ENCODE peak calls at places on chromosomes 4 and X, in six cellular contexts. I, Z, Y, U, J and L are unnamed samples.

GRCh38 chr4:111943796-111944203 is 201.5 kb upstream of the FAM241A start:
- DNase-seq in J (peak; percentile 23), U (peak; percentile 34), Z (peak; percentile 49), Y (peak; percentile 20), I (peak; percentile 13), L (peak; percentile 78)

GRCh38 chr4:140358281-140358680 is 15.2 kb upstream of the SCOC start:
- DNase-seq in J (no peak), Z (no peak), Y (no peak), U (no peak), I (no peak), L (no peak)

GRCh38 chr4:187687701-187688100 is 307.9 kb upstream of the ZFP42 start:
- DNase-seq in U (no peak), J (no peak), I (no peak), Z (no peak), Y (no peak), L (no peak)

GRCh38 chrX:120768681-120769080 is 107.0 kb downstream of the CT47B1 start:
- DNase-seq in Y (no peak), I (no peak), J (no peak), Z (peak; percentile 37), U (no peak), L (no peak)

GRCh38 chrX:40154853-40155616 is 57.3 kb upstream of the BCOR start:
- DNase-seq in Z (peak; percentile 39), I (peak; percentile 75), J (peak; percentile 70), U (peak; percentile 66), Y (peak; percentile 88), L (no peak)

GRCh38 chr4:130712038-130712437 is 1616.1 kb downstream of the C4orf33 start:
- DNase-seq in J (no peak), U (no peak), Y (no peak), Z (peak; percentile 17), I (no peak), L (no peak)

GRCh38 chrX:41085105-41085882 is at the start of gene USP9X:
- DNase-seq in I (peak; percentile 92), Y (peak; percentile 90), Z (peak; percentile 92), U (peak; percentile 86), J (peak; percentile 88), L (peak; percentile 79)

GRCh38 chrX:101287402-101287801 is 3.7 kb downstream of the TAF7L start:
- DNase-seq in U (peak; percentile 50), Z (peak; percentile 52), I (peak; percentile 45), Y (peak; percentile 44), J (peak; percentile 42), L (peak; percentile 45)

GRCh38 chr4:152480901-152481300 is 55.0 kb downstream of the FBXW7 start:
- DNase-seq in U (no peak), Z (no peak), I (no peak), Y (no peak), J (no peak), L (no peak)

GRCh38 chr4:26860922-26861433 is 337 bp downstream of the STIM2 start:
- DNase-seq in Y (peak; percentile 56), I (peak; percentile 48), J (no peak), Z (peak; percentile 60), U (peak; percentile 66), L (peak; percentile 13)

GRCh38 chr4:165784672-165785071 is 88.4 kb upstream of the TLL1 start:
- DNase-seq in Y (no peak), I (no peak), Z (no peak), J (no peak), U (no peak), L (no peak)

GRCh38 chrX:130340271-130340670 is 552 bp downstream of the SLC25A14 start:
- DNase-seq in I (no peak), Y (no peak), Z (no peak), J (no peak), U (no peak), L (no peak)

GRCh38 chrX:83845397-83845796 is 15.5 kb upstream of the CYLC1 start:
- DNase-seq in U (peak; percentile 47), Z (peak; percentile 57), I (peak; percentile 18), Y (peak; percentile 23), J (peak; percentile 33), L (peak; percentile 37)

GRCh38 chr4:112253382-112254000 is 21.9 kb downstream of the AP1AR start:
- DNase-seq in I (no peak), J (no peak), Y (no peak), Z (no peak), U (no peak), L (no peak)

GRCh38 chrX:53244610-53245009 is 19.6 kb upstream of the KDM5C start:
- DNase-seq in U (no peak), I (no peak), Y (no peak), Z (no peak), J (no peak), L (no peak)

GRCh38 chr4:167143018-167143417 is 91.3 kb downstream of the SPOCK3 start:
- DNase-seq in Z (no peak), U (no peak), J (no peak), I (no peak), Y (no peak), L (no peak)

GRCh38 chr4:56772134-56772533 is 49.4 kb downstream of the SPINK2 start:
- DNase-seq in J (no peak), U (no peak), I (no peak), Z (peak; percentile 30), Y (no peak), L (no peak)

GRCh38 chr4:172554588-172554987 is 614.0 kb upstream of the GALNT7 start:
- DNase-seq in J (no peak), I (no peak), Y (no peak), U (no peak), Z (no peak), L (no peak)

GRCh38 chr4:21113496-21114213 is 413.4 kb downstream of the PACRGL start:
- DNase-seq in Z (peak; percentile 33), J (no peak), U (no peak), Y (no peak), I (no peak), L (no peak)

GRCh38 chr4:156732634-156733033 is 239.0 kb downstream of the PDGFC start:
- DNase-seq in Z (no peak), I (no peak), U (no peak), J (peak; percentile 6), Y (no peak), L (no peak)

GRCh38 chr4:86706923-86707597 is 112.9 kb downstream of the PTPN13 start:
- DNase-seq in I (peak; percentile 11), J (no peak), Y (no peak), U (no peak), Z (no peak), L (no peak)

GRCh38 chr4:187103351-187103750 is 379.7 kb upstream of the FAT1 start:
- DNase-seq in U (peak; percentile 30), Y (no peak), J (no peak), I (no peak), Z (peak; percentile 20), L (no peak)

GRCh38 chr4:98341309-98341708 is 80.1 kb downstream of the RAP1GDS1 start:
- DNase-seq in U (no peak), Y (no peak), I (peak; percentile 9), J (no peak), Z (peak; percentile 72), L (peak; percentile 26)

GRCh38 chr4:16516796-16517413 is 290.6 kb upstream of the TAPT1 start:
- DNase-seq in Y (peak; percentile 4), Z (peak; percentile 45), U (peak; percentile 45), J (peak; percentile 11), I (peak; percentile 49), L (no peak)

GRCh38 chr4:7256989-7257810 is 64.9 kb downstream of the SORCS2 start:
- DNase-seq in I (no peak), Z (no peak), Y (peak; percentile 32), J (no peak), U (no peak), L (no peak)

GRCh38 chr4:159497961-159498360 is 395.1 kb downstream of the RAPGEF2 start:
- DNase-seq in U (no peak), J (no peak), Z (no peak), I (no peak), Y (no peak), L (no peak)

GRCh38 chr4:42371306-42372063 is 25.8 kb upstream of the SHISA3 start:
- DNase-seq in I (peak; percentile 59), J (peak; percentile 54), U (no peak), Z (peak; percentile 61), Y (peak; percentile 16), L (peak; percentile 21)

GRCh38 chrX:53084043-53084570 is 1.9 kb downstream of the TSPYL2 start:
- DNase-seq in Y (no peak), U (no peak), J (no peak), Z (no peak), I (no peak), L (no peak)

GRCh38 chr4:147639388-147639787 is 22.2 kb downstream of the TMEM184C start:
- DNase-seq in J (no peak), U (no peak), I (no peak), Y (no peak), Z (no peak), L (no peak)